ENCODE peak calls at places on chromosomes 6 and 20, in six cellular contexts. Z is colonic mucosa, Y is PC-9, U is foreskin keratinocyte, P is nephron progenitor cell, D is AG10803. O is an unnamed sample.

GRCh38 chr6:144062757-144063156 is 32.6 kb downstream of the SF3B5 start:
- DNase-seq in Y (no peak), P (no peak), Z (no peak), U (no peak), D (no peak), O (no peak)

GRCh38 chr20:62602550-62602949 is 39.8 kb upstream of the SLCO4A1 start:
- DNase-seq in P (no peak), Z (no peak), D (no peak), U (no peak), Y (no peak), O (no peak)

GRCh38 chr6:41558033-41558807 is 12.0 kb downstream of the FOXP4 start:
- DNase-seq in Z (no peak), U (no peak), Y (no peak), D (no peak), P (no peak), O (no peak)

GRCh38 chr6:49979584-49979983 is 10.2 kb upstream of the DEFB113 start:
- DNase-seq in D (no peak), Y (no peak), Z (no peak), P (no peak), U (no peak), O (no peak)

GRCh38 chr6:111105578-111105977 is 18.3 kb downstream of the SLC16A10 start:
- DNase-seq in U (peak; percentile 61), P (no peak), Y (no peak), Z (peak; percentile 91), D (no peak), O (peak; percentile 15)

GRCh38 chr6:89073014-89073620 is 7.4 kb upstream of the PNRC1 start:
- DNase-seq in P (no peak), Y (no peak), Z (no peak), U (no peak), D (no peak), O (no peak)

GRCh38 chr6:100458841-100459154 is 5.9 kb downstream of the SIM1 start:
- DNase-seq in P (no peak), D (no peak), Y (no peak), U (no peak), Z (no peak), O (no peak)

GRCh38 chr6:34696189-34696738 is 303 bp downstream of the ILRUN start:
- DNase-seq in Z (no peak), P (no peak), D (peak; percentile 43), Y (peak; percentile 47), U (no peak), O (peak; percentile 32)

GRCh38 chr20:34579936-34580587 is 21.5 kb downstream of the MAP1LC3A start:
- DNase-seq in U (peak; percentile 33), Z (peak; percentile 68), P (no peak), Y (peak; percentile 72), D (peak; percentile 49), O (peak; percentile 50)

GRCh38 chr6:24307881-24308280 is 50.0 kb downstream of the DCDC2 start:
- DNase-seq in D (no peak), P (no peak), U (peak; percentile 60), Z (no peak), Y (no peak), O (no peak)

GRCh38 chr6:14066782-14067406 is 50.7 kb upstream of the CD83 start:
- DNase-seq in Y (peak; percentile 57), U (peak; percentile 60), Z (no peak), D (peak; percentile 78), P (peak; percentile 22), O (peak; percentile 75)

GRCh38 chr6:41734666-41735426 is 562 bp downstream of the TFEB start:
- DNase-seq in U (peak; percentile 58), P (peak; percentile 72), Y (no peak), D (peak; percentile 74), Z (peak; percentile 85), O (peak; percentile 53)

GRCh38 chr6:4922488-4923037 is 81.3 kb downstream of the RPP40 start:
- DNase-seq in U (no peak), Z (no peak), Y (no peak), P (no peak), D (no peak), O (no peak)

GRCh38 chr6:88881451-88881850 is 82.0 kb downstream of the RNGTT start:
- DNase-seq in Z (no peak), U (no peak), D (peak; percentile 12), P (no peak), Y (no peak), O (no peak)

GRCh38 chr6:121881974-121882667 is 446.7 kb downstream of the GJA1 start:
- DNase-seq in Z (no peak), P (no peak), U (no peak), D (peak; percentile 96), Y (no peak), O (peak; percentile 95)

GRCh38 chr6:126919947-126920346 is 198.5 kb upstream of the RSPO3 start:
- DNase-seq in Z (no peak), U (peak; percentile 98), P (no peak), Y (peak; percentile 54), D (peak; percentile 94), O (peak; percentile 97)

GRCh38 chr20:25539742-25540201 is 45.6 kb downstream of the NINL start:
- DNase-seq in P (no peak), D (peak; percentile 52), Y (no peak), U (no peak), Z (no peak), O (no peak)

GRCh38 chr6:142756215-142756630 is 188.8 kb downstream of the HIVEP2 start:
- DNase-seq in Y (peak; percentile 97), P (no peak), Z (no peak), D (peak; percentile 88), U (peak; percentile 73), O (peak; percentile 93)
- TF ChIP-seq CTCF in Y (peak; percentile 22), P (no peak), Z (no peak), D (peak; percentile 9), U (peak; percentile 21), O (peak; percentile 55)

GRCh38 chr20:3630429-3630828 is 32.8 kb downstream of the GFRA4 start:
- DNase-seq in P (no peak), D (no peak), Y (no peak), Z (no peak), U (no peak), O (no peak)
- TF ChIP-seq CTCF in P (no peak), D (no peak), Y (no peak), Z (no peak), U (no peak), O (no peak)

GRCh38 chr20:17730069-17730468 is 30.3 kb downstream of the BANF2 start:
- DNase-seq in U (no peak), D (no peak), Z (no peak), P (no peak), Y (no peak), O (no peak)
- TF ChIP-seq CTCF in U (no peak), D (no peak), Z (no peak), P (no peak), Y (no peak), O (no peak)

DNA sequence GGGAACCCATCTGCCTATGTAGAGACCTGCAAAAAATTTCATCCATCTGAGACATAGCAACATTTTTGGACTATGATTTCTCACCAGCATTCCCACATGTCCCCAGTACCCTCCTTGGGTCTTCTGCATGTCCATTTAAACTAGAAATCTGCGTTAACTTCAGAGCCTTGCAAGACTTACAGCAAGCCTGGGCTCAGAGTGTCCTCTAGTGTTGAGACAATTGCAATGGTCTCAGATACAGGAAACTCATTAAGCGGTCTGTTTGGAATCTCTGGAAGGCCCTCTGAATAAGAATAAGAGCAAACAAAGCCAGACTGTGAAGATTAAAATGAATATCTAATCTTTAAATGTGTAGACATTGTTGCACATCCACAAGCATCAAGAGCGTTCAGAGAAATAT is 20.5 kb upstream of the PI3 start:
- DNase-seq in P (no peak), D (no peak), U (no peak), Z (no peak), Y (no peak), O (peak; percentile 10)
- TF ChIP-seq CTCF in P (no peak), D (no peak), U (peak; percentile 24), Z (no peak), Y (no peak), O (peak; percentile 26)

GRCh38 chr20:51372966-51373365 is 169.6 kb downstream of the NFATC2 start:
- DNase-seq in Z (no peak), Y (no peak), D (no peak), U (no peak), P (no peak), O (no peak)

GRCh38 chr20:51371720-51372119 is 170.8 kb downstream of the NFATC2 start:
- DNase-seq in D (no peak), P (no peak), Z (no peak), U (no peak), Y (no peak), O (no peak)

GRCh38 chr20:51373713-51374481 is 168.6 kb downstream of the NFATC2 start:
- DNase-seq in D (no peak), Z (no peak), Y (no peak), U (no peak), P (no peak), O (no peak)

GRCh38 chr20:51374961-51375360 is 167.6 kb downstream of the NFATC2 start:
- DNase-seq in Z (no peak), D (no peak), U (no peak), P (no peak), Y (no peak), O (no peak)

DNA sequence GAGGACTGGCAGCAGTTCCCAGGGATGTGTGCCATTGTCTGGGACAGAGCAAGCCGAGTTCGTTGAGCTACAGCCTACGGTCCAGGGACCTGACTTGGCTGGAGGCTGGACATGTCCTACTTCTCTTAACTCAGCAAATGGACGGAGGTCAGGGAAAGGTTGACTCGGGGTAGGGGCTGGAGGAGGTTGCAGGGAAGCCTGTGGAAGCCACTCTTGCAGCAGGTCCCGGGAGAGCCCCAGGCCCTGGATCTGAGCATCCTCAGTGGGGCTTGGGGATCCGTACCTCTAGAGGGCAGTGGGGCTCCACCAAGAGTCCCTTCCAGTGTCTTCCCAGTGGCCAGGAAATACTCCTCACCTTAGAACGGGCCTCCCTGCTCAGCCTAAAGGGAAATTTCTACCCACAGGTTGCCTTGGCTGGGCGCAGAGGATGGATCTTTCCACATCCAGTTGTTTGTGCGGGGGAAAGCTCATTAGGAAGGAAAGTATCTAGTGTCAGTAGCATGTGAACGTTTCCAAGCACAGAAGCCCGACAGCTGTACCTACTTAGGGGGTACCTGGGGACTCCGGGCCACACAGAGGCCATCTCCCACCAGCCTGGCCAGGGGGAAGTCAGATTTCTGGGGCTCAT is 170.2 kb downstream of the NFATC2 start:
- DNase-seq in Z (peak; percentile 49), U (no peak), P (peak; percentile 77), D (peak; percentile 62), Y (peak; percentile 52), O (peak; percentile 45)
- TF ChIP-seq CTCF in Z (peak; percentile 73), U (peak; percentile 92), P (peak; percentile 84), D (peak; percentile 96), Y (peak; percentile 92), O (peak; percentile 85)

GRCh38 chr6:1686117-1687098 is 76.7 kb downstream of the FOXC1 start:
- DNase-seq in U (peak; percentile 95), D (peak; percentile 100), Z (no peak), P (no peak), Y (peak; percentile 90), O (peak; percentile 98)
- TF ChIP-seq CTCF in U (peak; percentile 65), D (peak; percentile 50), Z (peak; percentile 17), P (peak; percentile 12), Y (peak; percentile 61), O (peak; percentile 79)

GRCh38 chr20:13276945-13277582 is 56.0 kb downstream of the ISM1 start:
- DNase-seq in P (no peak), Z (no peak), D (no peak), U (no peak), Y (no peak), O (no peak)
- TF ChIP-seq CTCF in P (no peak), Z (no peak), D (no peak), U (no peak), Y (no peak), O (no peak)

O was measured in HFFc6.